ENCODE peak calls at places on chromosomes 2 and 18, in five cellular contexts. T, O, L, H and M are unnamed samples.

GRCh38 chr18:66727991-66728390 is 124.1 kb upstream of the CDH19 start:
- DNase-seq in T (no peak), O (no peak), H (no peak), L (no peak), M (no peak)

GRCh38 chr2:192499476-192499875 is 304.7 kb upstream of the TMEFF2 start:
- DNase-seq in L (no peak), O (no peak), H (no peak), T (no peak), M (no peak)

GRCh38 chr18:34493566-34494358 is 216.3 kb upstream of the DTNA start:
- DNase-seq in O (no peak), T (peak; percentile 88), H (peak; percentile 52), L (no peak), M (peak; percentile 18)

GRCh38 chr2:14633451-14634211 is 1.1 kb downstream of the LRATD1 start:
- DNase-seq in L (no peak), T (peak; percentile 75), H (peak; percentile 67), O (no peak), M (no peak)

GRCh38 chr18:44887227-44887631 is 206.5 kb downstream of the SETBP1 start:
- DNase-seq in L (no peak), T (no peak), O (no peak), H (no peak), M (no peak)

GRCh38 chr2:226683196-226683595 is 116.4 kb downstream of the IRS1 start:
- DNase-seq in L (peak; percentile 26), O (no peak), H (no peak), T (no peak), M (no peak)

GRCh38 chr2:86223098-86223681 is 23.9 kb downstream of the MRPL35 start:
- DNase-seq in T (no peak), H (peak; percentile 95), O (no peak), L (peak; percentile 83), M (no peak)

GRCh38 chr2:189580267-189580661 is 322 bp downstream of the SLC40A1 start:
- DNase-seq in O (peak; percentile 61), T (peak; percentile 38), L (peak; percentile 40), H (peak; percentile 63), M (no peak)

GRCh38 chr2:128751751-128752150 is 433.1 kb upstream of the HS6ST1 start:
- DNase-seq in O (no peak), H (no peak), T (no peak), L (no peak), M (no peak)

GRCh38 chr2:232501331-232501771 is 13.7 kb upstream of the ECEL1 start:
- DNase-seq in T (no peak), O (no peak), L (peak; percentile 66), H (no peak), M (no peak)

GRCh38 chr18:3383381-3383915 is 66.5 kb upstream of the TGIF1 start:
- DNase-seq in O (no peak), L (no peak), H (no peak), T (no peak), M (no peak)

GRCh38 chr18:13302611-13303267 is 84.2 kb downstream of the LDLRAD4 start:
- DNase-seq in L (no peak), O (no peak), H (no peak), T (no peak), M (no peak)

GRCh38 chr2:111188681-111189080 is 68.0 kb downstream of the BCL2L11 start:
- DNase-seq in H (no peak), T (no peak), O (no peak), L (no peak), M (no peak)

GRCh38 chr2:111624401-111625156 is 259.4 kb downstream of the ANAPC1 start:
- DNase-seq in L (no peak), O (no peak), H (no peak), T (no peak), M (no peak)

GRCh38 chr2:162344617-162344950 is 652 bp downstream of the GCA start:
- DNase-seq in O (no peak), L (no peak), T (no peak), H (no peak), M (no peak)

GRCh38 chr18:44876024-44876423 is 195.3 kb downstream of the SETBP1 start:
- DNase-seq in L (no peak), T (no peak), O (no peak), H (no peak), M (no peak)

DNA sequence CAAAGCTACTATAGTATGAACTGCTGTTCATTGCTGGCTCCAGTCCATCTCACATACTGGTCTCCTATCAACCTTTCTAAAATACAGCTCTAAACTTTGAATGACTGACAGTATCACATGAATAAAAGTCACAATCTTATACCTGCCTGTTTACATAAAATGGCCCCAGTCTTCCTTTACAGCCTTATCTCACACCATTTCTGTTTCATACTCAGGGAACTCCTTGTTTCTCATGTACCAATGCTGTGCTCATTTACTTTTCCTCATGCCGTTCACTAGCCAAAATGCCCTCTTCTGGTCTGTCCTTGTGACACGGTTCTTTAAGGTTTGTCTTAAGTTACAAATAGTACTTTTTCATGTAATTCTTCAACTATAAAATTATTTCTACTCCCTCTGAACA is 6.2 kb downstream of the ATP5MC3 start:
- DNase-seq in O (no peak), H (no peak), L (no peak), T (no peak), M (no peak)
- TF ChIP-seq POLR2A in O (peak; percentile 53), H (no peak), L (no peak), T (no peak), M (no peak)

GRCh38 chr2:55048514-55048924 is 1.7 kb downstream of the RTN4 start:
- DNase-seq in T (no peak), L (peak; percentile 36), H (no peak), O (peak; percentile 25), M (no peak)
- TF ChIP-seq POLR2A in T (no peak), L (no peak), H (no peak), O (no peak), M (no peak)

GRCh38 chr2:170818294-170819104 is 1.8 kb downstream of the GAD1 start:
- DNase-seq in H (no peak), T (peak; percentile 69), L (no peak), O (no peak), M (no peak)
- TF ChIP-seq POLR2A in H (no peak), T (no peak), L (no peak), O (no peak), M (no peak)

DNA sequence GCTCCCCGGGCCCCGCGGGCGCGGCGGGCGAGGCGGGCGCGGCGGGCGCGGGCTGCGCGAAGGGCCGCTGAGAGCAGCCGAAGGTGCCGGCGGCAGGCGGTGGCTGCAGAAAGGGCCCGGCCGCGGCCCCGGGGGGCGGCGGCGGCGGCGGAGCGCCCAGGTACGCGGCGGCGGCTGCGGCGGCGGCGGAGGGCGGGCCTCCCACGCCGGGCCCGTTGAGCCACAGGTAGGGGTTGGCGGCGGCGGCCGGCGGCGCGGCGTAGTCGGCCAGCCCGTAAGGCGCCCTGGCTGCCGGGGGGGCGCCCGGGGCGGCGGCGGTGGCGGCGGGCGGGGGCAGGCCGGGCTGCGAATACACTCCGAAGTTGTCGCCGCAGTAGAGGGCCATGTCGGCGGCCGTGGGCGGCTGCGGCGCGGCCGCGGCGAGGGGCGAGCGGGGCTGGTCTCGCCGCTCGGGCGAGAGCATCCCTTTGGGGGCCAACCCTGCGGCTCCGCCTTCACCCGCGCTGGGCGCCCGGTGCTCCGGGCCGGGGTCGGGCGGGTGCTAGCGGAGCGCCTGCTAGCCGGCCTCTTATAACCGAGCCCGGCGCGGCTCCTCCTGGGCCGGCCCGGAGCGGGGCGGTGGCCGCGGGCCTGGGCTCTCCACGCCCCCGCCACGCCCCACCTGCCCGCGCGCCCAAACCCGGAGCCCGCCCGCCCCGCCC is at the start of gene FOXI3:
- DNase-seq in L (no peak), O (no peak), H (peak; percentile 26), T (peak; percentile 85), M (no peak)
- TF ChIP-seq POLR2A in L (no peak), O (no peak), H (no peak), T (no peak), M (no peak)

GRCh38 chr2:216504376-216504762 is 5.7 kb downstream of the RPL37A start:
- DNase-seq in T (no peak), O (no peak), H (no peak), L (no peak), M (no peak)
- TF ChIP-seq POLR2A in T (no peak), O (peak; percentile 29), H (no peak), L (no peak), M (no peak)

GRCh38 chr2:78913284-78913683 is 112.2 kb upstream of the REG3G start:
- DNase-seq in H (no peak), O (no peak), T (no peak), L (no peak), M (no peak)
- TF ChIP-seq POLR2A in H (no peak), O (no peak), T (no peak), L (no peak), M (no peak)

DNA sequence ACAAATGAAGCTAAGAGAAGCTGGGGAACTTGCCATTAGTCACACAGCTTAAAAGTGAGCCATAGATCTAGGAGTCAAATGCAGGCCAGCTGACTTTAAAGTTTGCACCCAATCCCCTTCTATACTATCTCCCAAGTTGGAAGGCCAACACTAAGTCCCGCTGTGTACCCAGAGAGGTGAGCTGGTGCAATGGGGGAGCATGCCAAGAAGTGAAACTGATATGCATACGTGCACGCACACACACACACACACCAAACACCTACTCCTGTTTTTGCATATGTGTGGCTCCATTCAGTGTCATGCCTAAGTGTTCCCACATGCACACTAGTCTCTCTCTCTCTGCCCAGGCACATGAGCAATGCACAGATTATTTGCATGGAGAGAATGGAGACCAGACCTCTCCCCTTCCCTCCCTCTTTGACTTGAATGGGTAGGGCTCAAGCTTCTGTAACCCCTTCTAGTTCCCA is 5.4 kb downstream of the WNT10A start:
- DNase-seq in T (no peak), O (no peak), L (no peak), H (no peak), M (no peak)
- TF ChIP-seq POLR2A in T (no peak), O (no peak), L (no peak), H (no peak), M (no peak)